ENCODE peak calls at places on chromosomes 5 and 9, in nine cellular contexts. O is IMR-90, A is cardiac muscle cell, D is endodermal cell, C is ovary, B is bronchial epithelial cell, U is MM.1S, S is psoas muscle, Y is stomach. K is an unnamed sample.

GRCh38 chr5:119596046-119596445 is 33.3 kb upstream of the FAM170A start:
- DNase-seq in O (no peak), D (no peak), B (no peak), U (no peak), Y (no peak), S (no peak), C (no peak), A (no peak), K (no peak)

GRCh38 chr5:143187495-143187894 is 216.0 kb downstream of the NR3C1 start:
- DNase-seq in S (no peak), Y (no peak), O (no peak), B (peak; percentile 58), C (no peak), U (no peak), D (no peak), A (no peak), K (no peak)

GRCh38 chr9:96854073-96854876 is at the start of gene ZNF782:
- DNase-seq in S (peak; percentile 93), Y (peak; percentile 92), C (peak; percentile 92), A (peak; percentile 97), O (peak; percentile 93), D (peak; percentile 99), U (peak; percentile 92), B (peak; percentile 88), K (peak; percentile 82)

GRCh38 chr5:149865746-149866145 is 78.8 kb downstream of the PDE6A start:
- DNase-seq in C (no peak), S (no peak), A (no peak), O (no peak), U (no peak), D (no peak), Y (no peak), B (peak; percentile 70), K (no peak)

GRCh38 chr5:125560476-125561225 is 814.2 kb upstream of the ZNF608 start:
- DNase-seq in C (no peak), O (peak; percentile 27), B (peak; percentile 83), Y (no peak), D (no peak), S (no peak), U (no peak), A (no peak), K (no peak)

GRCh38 chr5:151204051-151204450 is 19.8 kb downstream of the CCDC69 start:
- DNase-seq in Y (no peak), O (no peak), B (no peak), S (no peak), U (no peak), C (no peak), A (no peak), D (no peak), K (no peak)

GRCh38 chr5:132669455-132669820 is 4.4 kb upstream of the IL4 start:
- DNase-seq in D (no peak), A (no peak), U (no peak), S (no peak), C (no peak), O (no peak), B (no peak), Y (peak; percentile 3), K (no peak)

GRCh38 chr5:7871560-7872113 is 2.7 kb downstream of the MTRR start:
- DNase-seq in D (no peak), C (no peak), S (no peak), Y (no peak), O (no peak), A (no peak), B (no peak), U (peak; percentile 93), K (no peak)

GRCh38 chr9:110050925-110051355 is 157.0 kb downstream of the C9orf152 start:
- DNase-seq in C (no peak), Y (no peak), U (peak; percentile 89), A (no peak), S (no peak), O (peak; percentile 95), D (no peak), B (peak; percentile 96), K (peak; percentile 62)

DNA sequence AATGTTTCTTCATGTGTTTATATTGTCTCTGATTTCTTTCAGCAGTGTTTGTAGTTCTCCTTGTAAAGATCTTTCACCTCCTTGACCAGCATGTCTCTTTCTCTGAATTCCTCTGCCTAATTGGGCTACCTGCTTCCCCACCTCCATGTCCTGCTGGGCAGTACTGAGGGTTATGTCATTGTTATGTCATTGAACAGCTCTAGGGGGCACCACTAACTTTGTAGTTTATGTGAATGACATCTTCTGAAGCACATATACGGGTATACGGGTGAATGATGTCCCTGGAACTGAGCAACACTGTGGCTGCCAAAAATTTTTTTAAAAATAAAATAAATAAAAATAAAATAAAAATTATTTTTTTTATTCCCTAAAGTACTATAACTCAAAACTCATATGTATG is 16.9 kb upstream of the SNCAIP start:
- DNase-seq in A (peak; percentile 33), D (peak; percentile 52), Y (no peak), B (peak; percentile 29), O (no peak), C (no peak), U (peak; percentile 58), S (no peak), K (no peak)
- TF ChIP-seq CTCF in A (peak; percentile 42), D (peak; percentile 76), Y (no peak), B (peak; percentile 19), O (peak; percentile 22), C (no peak), U (peak; percentile 46), S (no peak), K (peak; percentile 62)

DNA sequence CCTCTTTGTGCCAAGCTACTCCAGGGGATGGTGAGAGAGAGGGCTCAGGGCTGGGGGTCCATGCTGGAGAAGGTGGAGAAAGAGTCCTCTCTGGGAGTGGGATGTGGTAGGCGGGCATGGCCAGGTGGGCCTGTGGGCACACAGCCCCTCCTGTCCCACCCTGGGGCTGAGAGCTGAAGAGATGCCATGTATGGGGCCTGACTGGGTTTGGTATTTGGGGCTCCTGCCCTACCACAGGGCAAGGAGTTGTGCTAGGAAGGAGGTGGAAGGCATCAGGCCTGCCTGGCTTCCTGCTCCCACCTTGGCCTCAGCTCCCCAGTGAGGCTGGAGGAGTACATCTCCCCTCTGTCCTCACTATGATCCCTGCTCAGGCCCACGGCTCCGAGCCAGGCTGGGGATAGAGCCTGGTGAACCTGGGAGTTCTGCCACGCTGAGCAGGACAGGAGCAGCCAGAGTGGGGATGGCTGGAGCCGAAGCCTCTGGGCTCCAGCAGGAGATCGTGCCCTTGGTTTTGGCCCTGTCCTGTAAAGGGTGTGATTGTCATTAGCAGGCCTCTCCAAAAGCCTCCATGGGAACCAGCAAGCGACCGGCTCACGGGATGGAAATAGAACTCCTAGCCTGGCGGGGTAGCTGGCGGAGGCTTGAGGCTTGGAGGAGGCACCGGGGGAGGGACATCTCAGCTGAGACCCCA is 75.5 kb downstream of the CACNA1B start:
- DNase-seq in Y (no peak), S (no peak), O (no peak), A (no peak), C (no peak), B (no peak), D (no peak), U (no peak), K (no peak)
- H3K36me3 ChIP-seq in Y (no peaks in the 10 kb centered on the region), S (no peaks in the 10 kb centered on the region), O (no peaks in the 10 kb centered on the region), A (no peaks in the 10 kb centered on the region), C (no peaks in the 10 kb centered on the region), B (no peaks in the 10 kb centered on the region), D (no peaks in the 10 kb centered on the region), U (no peaks in the 10 kb centered on the region), K (no peaks in the 10 kb centered on the region)

DNA sequence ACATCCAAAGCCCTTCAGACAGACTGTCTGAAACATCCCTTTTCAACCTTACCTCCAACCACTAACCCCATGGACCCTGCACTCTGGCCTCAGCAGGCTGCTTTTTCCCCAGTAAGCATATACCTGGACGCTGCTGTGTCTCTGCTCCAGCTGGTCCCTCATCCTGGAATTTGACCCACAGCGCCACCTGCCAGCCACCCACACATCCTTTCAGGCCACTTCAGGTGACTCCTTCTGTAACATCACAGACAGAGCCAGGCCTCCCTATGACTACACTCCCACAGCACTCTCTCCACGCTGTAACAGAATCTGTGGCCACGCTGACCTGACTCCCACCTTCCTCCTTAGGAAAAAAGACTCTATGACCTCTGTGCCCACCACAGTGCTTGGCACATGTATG is 3.4 kb downstream of the MGAT1 start:
- DNase-seq in A (peak; percentile 31), D (peak; percentile 90), Y (peak; percentile 58), O (no peak), U (no peak), C (peak; percentile 16), S (no peak), B (no peak), K (no peak)
- TF ChIP-seq CTCF in A (no peak), D (peak; percentile 81), Y (peak; percentile 35), O (peak; percentile 13), U (peak; percentile 46), C (no peak), S (no peak), B (peak; percentile 60), K (peak; percentile 38)

DNA sequence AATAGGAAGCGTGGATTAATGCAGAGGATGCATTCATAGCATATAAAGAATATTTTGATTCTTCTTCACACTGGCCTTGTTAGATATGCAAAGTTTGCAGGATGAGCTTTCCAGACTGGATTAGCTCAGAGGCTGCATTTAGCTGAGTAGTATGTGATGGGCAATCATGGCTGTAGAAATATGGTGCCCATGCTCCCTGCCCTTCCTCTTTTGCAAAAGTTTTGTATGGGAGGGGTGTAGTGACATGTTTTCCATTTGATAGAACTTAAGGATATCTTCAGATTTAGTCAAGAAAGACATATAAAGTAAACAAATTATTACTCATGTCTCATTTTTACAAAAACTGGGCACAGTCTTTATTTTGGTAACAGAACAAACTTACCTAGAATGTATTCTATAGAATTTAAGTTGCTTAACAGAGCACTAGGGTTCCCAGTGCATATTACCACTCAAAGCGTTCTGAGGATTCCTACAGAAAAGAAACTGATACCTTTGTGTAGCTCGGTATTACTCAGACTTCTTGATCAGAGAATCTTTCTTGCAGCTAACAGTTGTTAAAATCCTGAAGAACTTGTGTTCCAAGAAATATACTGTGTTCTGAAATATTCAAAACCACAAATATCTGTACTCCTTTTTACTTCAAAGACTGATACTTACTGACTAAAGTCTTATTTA is 9.8 kb downstream of the GTF3C4 start:
- DNase-seq in U (no peak), B (no peak), O (no peak), D (no peak), S (no peak), Y (no peak), A (no peak), C (no peak), K (no peak)
- H3K36me3 ChIP-seq in U (peaks cover 8% of the 10 kb centered on the region), B (peaks cover 16% of the 10 kb centered on the region), O (peaks cover 31% of the 10 kb centered on the region), D (peaks cover 85% of the 10 kb centered on the region), S (peaks cover 55% of the 10 kb centered on the region), Y (peaks cover 55% of the 10 kb centered on the region), A (peaks cover 28% of the 10 kb centered on the region), C (no peaks in the 10 kb centered on the region), K (peaks cover 22% of the 10 kb centered on the region)

K was measured in GM06990.